ENCODE peak calls at places on chromosomes 12 and 14, in eight cellular contexts. G is uterus, W is BE2C, I is GM23248, A is body of pancreas, B is breast epithelium, F is IMR-90, P is neuronal stem cell. C is an unnamed sample.

GRCh38 chr12:44441155-44441554 is 435.0 kb downstream of the NELL2 start:
- DNase-seq in G (no peak), W (no peak), I (no peak), A (no peak), B (no peak), F (no peak), P (no peak), C (no peak)

GRCh38 chr14:85439696-85440328 is 90.1 kb upstream of the FLRT2 start:
- DNase-seq in G (no peak), W (no peak), I (peak; percentile 57), A (no peak), B (no peak), F (no peak), P (no peak), C (no peak)

GRCh38 chr12:106138279-106138645 is 492 bp downstream of the NUAK1 start:
- DNase-seq in G (no peak), W (peak; percentile 12), I (peak; percentile 58), A (peak; percentile 24), B (no peak), F (no peak), P (no peak), C (no peak)

GRCh38 chr12:63967781-63968180 is 123.3 kb downstream of the SRGAP1 start:
- DNase-seq in G (no peak), W (no peak), I (peak; percentile 75), A (no peak), B (no peak), F (peak; percentile 22), P (no peak), C (no peak)

GRCh38 chr12:9721394-9722092 is 11.4 kb downstream of the CLECL1 start:
- DNase-seq in G (no peak), W (no peak), I (peak; percentile 49), A (no peak), B (no peak), F (peak; percentile 3), P (no peak), C (no peak)

GRCh38 chr14:88611878-88612277 is 49.0 kb downstream of the ZC3H14 start:
- DNase-seq in G (no peak), W (no peak), I (peak; percentile 28), A (no peak), B (no peak), F (peak; percentile 49), P (no peak), C (no peak)

GRCh38 chr12:123142948-123143752 is 7.7 kb downstream of the PITPNM2 start:
- DNase-seq in G (no peak), W (peak; percentile 27), I (no peak), A (no peak), B (no peak), F (no peak), P (no peak), C (peak; percentile 83)

GRCh38 chr14:68268197-68268596 is 448.6 kb downstream of the RAD51B start:
- DNase-seq in G (no peak), W (no peak), I (no peak), A (no peak), B (no peak), F (no peak), P (no peak), C (no peak)

GRCh38 chr14:52874389-52874788 is 76.5 kb downstream of the FERMT2 start:
- DNase-seq in G (no peak), W (no peak), I (no peak), A (no peak), B (no peak), F (no peak), P (no peak), C (no peak)

GRCh38 chr14:23610090-23610814 is 25.9 kb upstream of the DHRS2 start:
- DNase-seq in G (no peak), W (no peak), I (no peak), A (no peak), B (no peak), F (no peak), P (no peak), C (no peak)

GRCh38 chr12:30219047-30219446 is 435.3 kb upstream of the TMTC1 start:
- DNase-seq in G (no peak), W (no peak), I (peak; percentile 39), A (no peak), B (no peak), F (peak; percentile 22), P (no peak), C (no peak)

GRCh38 chr12:114741940-114742339 is 58.0 kb upstream of the TBX3 start:
- DNase-seq in G (no peak), W (no peak), I (no peak), A (no peak), B (no peak), F (no peak), P (no peak), C (no peak)

GRCh38 chr12:103901518-103902173 is 28.6 kb upstream of the HSP90B1 start:
- DNase-seq in G (no peak), W (no peak), I (no peak), A (no peak), B (no peak), F (no peak), P (no peak), C (no peak)

GRCh38 chr12:130334937-130335336 is 2.8 kb upstream of the PIWIL1 start:
- DNase-seq in G (no peak), W (no peak), I (no peak), A (no peak), B (no peak), F (no peak), P (no peak), C (no peak)

GRCh38 chr14:25843761-25844470 is 753.9 kb downstream of the NOVA1 start:
- DNase-seq in G (no peak), W (no peak), I (no peak), A (no peak), B (no peak), F (no peak), P (no peak), C (no peak)
- H3K4me1 ChIP-seq in G (no peaks in the 10 kb centered on the region), W (no peaks in the 10 kb centered on the region), I (no peaks in the 10 kb centered on the region), A (no peaks in the 10 kb centered on the region), B (no peaks in the 10 kb centered on the region), F (no peaks in the 10 kb centered on the region), P (no peaks in the 10 kb centered on the region), C (no peaks in the 10 kb centered on the region)

DNA sequence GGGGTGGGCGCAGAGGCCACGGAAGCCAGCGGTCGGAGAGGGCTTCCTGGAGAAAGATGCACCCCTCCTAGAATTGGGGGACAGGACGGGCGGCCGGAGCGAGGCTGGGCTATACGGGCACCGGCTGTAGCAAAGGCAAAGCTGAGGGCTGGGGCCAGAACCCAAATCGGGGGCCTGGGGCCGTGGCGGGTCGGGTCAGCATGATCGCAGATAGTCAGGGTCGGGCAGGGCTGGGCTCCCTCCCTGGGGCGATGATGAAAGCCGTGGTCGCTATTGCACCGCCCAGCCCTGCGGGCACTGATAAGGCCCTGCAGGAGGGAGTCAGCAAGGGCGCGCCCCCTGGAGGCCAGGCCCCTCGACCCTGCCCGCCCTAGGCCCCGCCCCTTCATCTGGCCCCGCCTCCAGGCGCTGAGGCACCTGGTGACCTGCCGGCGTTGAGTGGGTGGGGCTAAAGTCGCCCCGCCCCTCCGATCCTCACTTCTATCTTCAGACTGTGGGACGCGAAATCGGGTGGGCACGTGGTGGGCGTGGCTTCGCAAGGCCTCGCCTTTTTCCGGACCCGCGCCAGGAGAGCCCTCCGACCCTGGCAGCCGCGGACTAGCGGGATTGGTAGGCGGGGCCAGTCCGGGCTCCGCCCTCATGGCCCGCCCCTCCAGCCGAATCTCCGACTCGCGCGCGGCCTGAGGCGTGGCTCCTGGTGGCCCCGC is 421 bp upstream of the SH2B3 start:
- DNase-seq in G (peak; percentile 94), W (peak; percentile 99), I (peak; percentile 93), A (peak; percentile 100), B (peak; percentile 85), F (peak; percentile 86), P (peak; percentile 99), C (peak; percentile 97)
- H3K4me1 ChIP-seq in G (no peaks in the 10 kb centered on the region), W (peaks cover 14% of the 10 kb centered on the region), I (peaks cover 30% of the 10 kb centered on the region), A (peaks cover 70% of the 10 kb centered on the region), B (peaks cover 6% of the 10 kb centered on the region), F (peaks cover 24% of the 10 kb centered on the region), P (peaks cover 20% of the 10 kb centered on the region), C (peaks cover 67% of the 10 kb centered on the region)

GRCh38 chr12:6076776-6077700 is 47.4 kb downstream of the VWF start:
- DNase-seq in G (no peak), W (no peak), I (no peak), A (no peak), B (no peak), F (no peak), P (no peak), C (no peak)

GRCh38 chr12:6076340-6076739 is 48.1 kb downstream of the VWF start:
- DNase-seq in G (no peak), W (no peak), I (no peak), A (no peak), B (no peak), F (no peak), P (no peak), C (no peak)

GRCh38 chr12:6074979-6075585 is 49.4 kb downstream of the VWF start:
- DNase-seq in G (no peak), W (no peak), I (peak; percentile 65), A (no peak), B (no peak), F (no peak), P (no peak), C (peak; percentile 69)

GRCh38 chr12:6080149-6081045 is 44.1 kb downstream of the VWF start:
- DNase-seq in G (no peak), W (peak; percentile 0), I (no peak), A (no peak), B (peak; percentile 20), F (no peak), P (no peak), C (no peak)

DNA sequence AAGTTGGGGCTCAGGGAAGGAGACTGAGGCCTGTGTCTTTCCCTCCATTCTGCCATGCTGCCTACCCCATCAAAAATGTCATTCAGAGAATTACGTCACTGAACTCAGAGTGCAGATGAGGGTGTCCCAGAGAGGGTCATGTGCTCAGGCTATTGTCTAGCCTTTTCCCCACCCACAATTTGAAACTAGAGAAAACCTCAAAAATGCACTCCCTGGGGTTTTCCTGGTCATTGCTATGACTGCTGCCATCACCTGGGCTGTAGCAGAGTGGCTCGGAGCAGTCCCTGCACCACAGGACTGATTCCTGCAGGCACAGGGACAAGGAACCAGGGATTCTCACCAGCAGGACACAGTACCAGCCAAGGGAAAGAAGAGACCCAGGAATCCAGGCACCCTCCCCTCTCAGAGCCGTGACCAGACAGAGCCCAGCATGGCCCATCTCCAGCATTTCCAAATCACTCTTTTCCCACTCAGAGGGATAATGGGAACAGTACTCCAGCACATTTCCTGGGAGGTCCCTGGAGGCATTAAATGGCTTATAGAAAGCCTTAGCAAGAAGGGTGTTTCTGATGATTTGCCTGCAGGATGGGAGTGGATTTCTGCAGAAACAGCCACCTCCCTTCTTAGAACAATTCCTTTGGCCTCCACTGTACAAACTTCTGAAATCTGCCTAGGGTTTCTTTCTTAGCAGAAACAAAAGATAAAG is 45.9 kb downstream of the VWF start:
- DNase-seq in G (no peak), W (no peak), I (no peak), A (no peak), B (no peak), F (no peak), P (no peak), C (no peak)
- H3K4me1 ChIP-seq in G (no peaks in the 10 kb centered on the region), W (peaks cover 17% of the 10 kb centered on the region), I (peaks cover 19% of the 10 kb centered on the region), A (no peaks in the 10 kb centered on the region), B (no peaks in the 10 kb centered on the region), F (peaks cover 10% of the 10 kb centered on the region), P (peaks cover 19% of the 10 kb centered on the region), C (peaks cover 39% of the 10 kb centered on the region)

DNA sequence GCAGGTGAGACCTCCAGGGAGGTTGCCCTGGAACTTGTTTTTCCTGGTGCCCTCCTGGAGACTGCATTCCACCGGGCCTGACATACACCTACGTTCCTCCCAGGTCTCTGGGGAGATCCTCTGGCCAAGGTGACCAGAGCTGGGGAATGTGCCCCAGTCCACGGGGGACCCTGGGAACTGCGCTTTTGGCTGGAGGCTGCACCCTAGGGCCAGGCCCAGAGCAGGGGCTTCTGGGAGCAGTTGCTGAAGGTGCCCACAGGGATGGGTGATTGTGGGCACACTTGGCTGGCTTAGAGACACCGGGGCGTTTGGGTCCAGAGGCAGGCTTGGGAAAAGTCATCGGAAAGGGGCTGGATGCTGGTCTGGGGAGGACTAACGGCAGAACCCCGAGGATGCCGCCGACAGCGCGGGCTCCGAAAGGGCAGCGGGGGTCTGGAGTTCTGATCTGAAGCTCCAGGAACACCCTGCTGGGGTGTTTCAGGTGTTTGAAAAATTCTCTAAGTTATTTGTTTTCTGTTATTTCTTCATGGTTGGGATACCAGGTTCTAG is 36.5 kb upstream of the TDRD9 start:
- DNase-seq in G (no peak), W (no peak), I (no peak), A (no peak), B (no peak), F (no peak), P (no peak), C (no peak)
- H3K4me1 ChIP-seq in G (no peaks in the 10 kb centered on the region), W (peaks cover 6% of the 10 kb centered on the region), I (no peaks in the 10 kb centered on the region), A (peaks cover 89% of the 10 kb centered on the region), B (no peaks in the 10 kb centered on the region), F (no peaks in the 10 kb centered on the region), P (peaks cover under 1% of the 10 kb centered on the region), C (peaks cover 27% of the 10 kb centered on the region)

C was measured in lower lobe of right lung.